ENCODE peak calls at places on chromosomes 7 and 10, in nine cellular contexts. One of them, this sample, is unnamed.

GRCh38 chr10:118590334-118590733 is 5.1 kb downstream of the PRLHR start:
- DNase-seq in A673: peak
- DNase-seq in NB4: no peak
- DNase-seq in HFF-Myc: no peak
- DNase-seq in astrocyte of the spinal cord: no peak
- DNase-seq in left ventricle myocardium inferior: no peak
- DNase-seq in AG04449: no peak
- DNase-seq in PC-9: peak
- DNase-seq in H1: no peak
- DNase-seq in this sample: no peak

GRCh38 chr7:6160191-6160623 is 112.2 kb downstream of the CYTH3 start:
- DNase-seq in NB4: peak
- DNase-seq in HFF-Myc: peak
- DNase-seq in H1: peak
- DNase-seq in AG04449: peak
- DNase-seq in left ventricle myocardium inferior: peak
- DNase-seq in PC-9: peak
- DNase-seq in A673: peak
- DNase-seq in astrocyte of the spinal cord: peak
- DNase-seq in this sample: no peak

GRCh38 chr10:118017850-118018249 is 28.9 kb downstream of the RAB11FIP2 start:
- DNase-seq in HFF-Myc: no peak
- DNase-seq in left ventricle myocardium inferior: no peak
- DNase-seq in PC-9: no peak
- DNase-seq in H1: no peak
- DNase-seq in astrocyte of the spinal cord: no peak
- DNase-seq in A673: no peak
- DNase-seq in NB4: no peak
- DNase-seq in AG04449: no peak
- DNase-seq in this sample: no peak

GRCh38 chr10:63200416-63200815 is 67.3 kb downstream of the NRBF2 start:
- DNase-seq in A673: peak
- DNase-seq in NB4: no peak
- DNase-seq in astrocyte of the spinal cord: peak
- DNase-seq in H1: no peak
- DNase-seq in left ventricle myocardium inferior: no peak
- DNase-seq in AG04449: no peak
- DNase-seq in PC-9: no peak
- DNase-seq in HFF-Myc: no peak
- DNase-seq in this sample: no peak

GRCh38 chr7:148327379-148327778 is 263.2 kb upstream of the C7orf33 start:
- DNase-seq in PC-9: no peak
- DNase-seq in left ventricle myocardium inferior: no peak
- DNase-seq in NB4: no peak
- DNase-seq in astrocyte of the spinal cord: no peak
- DNase-seq in H1: no peak
- DNase-seq in AG04449: no peak
- DNase-seq in A673: no peak
- DNase-seq in HFF-Myc: no peak
- DNase-seq in this sample: no peak

GRCh38 chr7:109836016-109836415 is 1254.9 kb upstream of the LRRN3 start:
- DNase-seq in left ventricle myocardium inferior: no peak
- DNase-seq in AG04449: no peak
- DNase-seq in astrocyte of the spinal cord: peak
- DNase-seq in HFF-Myc: no peak
- DNase-seq in PC-9: no peak
- DNase-seq in H1: no peak
- DNase-seq in NB4: no peak
- DNase-seq in A673: no peak
- DNase-seq in this sample: no peak

GRCh38 chr10:82968533-82968932 is 1093.5 kb downstream of the NRG3 start:
- DNase-seq in NB4: no peak
- DNase-seq in A673: no peak
- DNase-seq in PC-9: no peak
- DNase-seq in left ventricle myocardium inferior: no peak
- DNase-seq in HFF-Myc: no peak
- DNase-seq in AG04449: no peak
- DNase-seq in astrocyte of the spinal cord: no peak
- DNase-seq in H1: no peak
- DNase-seq in this sample: no peak

GRCh38 chr10:123139521-123140163 is 3.9 kb downstream of the HMX3 start:
- DNase-seq in A673: peak
- DNase-seq in left ventricle myocardium inferior: no peak
- DNase-seq in astrocyte of the spinal cord: no peak
- DNase-seq in PC-9: peak
- DNase-seq in AG04449: no peak
- DNase-seq in H1: peak
- DNase-seq in NB4: peak
- DNase-seq in HFF-Myc: no peak
- DNase-seq in this sample: no peak

GRCh38 chr7:14751461-14751860 is 151.1 kb downstream of the DGKB start:
- DNase-seq in NB4: peak
- DNase-seq in A673: peak
- DNase-seq in AG04449: no peak
- DNase-seq in astrocyte of the spinal cord: no peak
- DNase-seq in PC-9: no peak
- DNase-seq in H1: no peak
- DNase-seq in left ventricle myocardium inferior: no peak
- DNase-seq in HFF-Myc: no peak
- DNase-seq in this sample: no peak

GRCh38 chr10:16689636-16690035 is 127.6 kb downstream of the RSU1 start:
- DNase-seq in H1: no peak
- DNase-seq in left ventricle myocardium inferior: no peak
- DNase-seq in A673: no peak
- DNase-seq in NB4: no peak
- DNase-seq in AG04449: no peak
- DNase-seq in PC-9: no peak
- DNase-seq in astrocyte of the spinal cord: no peak
- DNase-seq in HFF-Myc: no peak
- DNase-seq in this sample: no peak

GRCh38 chr10:113356794-113357687 is 195.8 kb upstream of the HABP2 start:
- DNase-seq in NB4: no peak
- DNase-seq in A673: no peak
- DNase-seq in HFF-Myc: no peak
- DNase-seq in H1: no peak
- DNase-seq in left ventricle myocardium inferior: no peak
- DNase-seq in PC-9: no peak
- DNase-seq in AG04449: no peak
- DNase-seq in astrocyte of the spinal cord: no peak
- DNase-seq in this sample: no peak

GRCh38 chr10:1063232-1063862 is 7.2 kb downstream of the WDR37 start:
- DNase-seq in A673: no peak
- DNase-seq in H1: no peak
- DNase-seq in HFF-Myc: no peak
- DNase-seq in AG04449: no peak
- DNase-seq in left ventricle myocardium inferior: no peak
- DNase-seq in astrocyte of the spinal cord: no peak
- DNase-seq in NB4: peak
- DNase-seq in PC-9: no peak
- DNase-seq in this sample: no peak

GRCh38 chr7:36039671-36040070 is 113.4 kb upstream of the EEPD1 start:
- DNase-seq in left ventricle myocardium inferior: no peak
- DNase-seq in H1: no peak
- DNase-seq in HFF-Myc: no peak
- DNase-seq in AG04449: no peak
- DNase-seq in NB4: no peak
- DNase-seq in A673: no peak
- DNase-seq in astrocyte of the spinal cord: no peak
- DNase-seq in PC-9: no peak
- DNase-seq in this sample: no peak

GRCh38 chr7:125412890-125413665 is 483.5 kb upstream of the POT1 start:
- DNase-seq in left ventricle myocardium inferior: no peak
- DNase-seq in NB4: no peak
- DNase-seq in H1: no peak
- DNase-seq in AG04449: no peak
- DNase-seq in A673: no peak
- DNase-seq in HFF-Myc: no peak
- DNase-seq in astrocyte of the spinal cord: no peak
- DNase-seq in PC-9: no peak
- DNase-seq in this sample: no peak

GRCh38 chr10:5446390-5446926 is 34.1 kb downstream of the NET1 start:
- DNase-seq in PC-9: peak
- DNase-seq in HFF-Myc: peak
- DNase-seq in H1: peak
- DNase-seq in NB4: peak
- DNase-seq in astrocyte of the spinal cord: peak
- DNase-seq in AG04449: no peak
- DNase-seq in left ventricle myocardium inferior: peak
- DNase-seq in A673: peak
- DNase-seq in this sample: peak

GRCh38 chr10:37495415-37495814 is 362.0 kb downstream of the ZNF248 start:
- DNase-seq in NB4: peak
- DNase-seq in left ventricle myocardium inferior: no peak
- DNase-seq in PC-9: no peak
- DNase-seq in HFF-Myc: no peak
- DNase-seq in A673: peak
- DNase-seq in H1: no peak
- DNase-seq in AG04449: no peak
- DNase-seq in astrocyte of the spinal cord: no peak
- DNase-seq in this sample: no peak

GRCh38 chr7:83546586-83546985 is 102.4 kb downstream of the SEMA3E start:
- DNase-seq in astrocyte of the spinal cord: peak
- DNase-seq in A673: no peak
- DNase-seq in PC-9: no peak
- DNase-seq in NB4: no peak
- DNase-seq in HFF-Myc: no peak
- DNase-seq in H1: no peak
- DNase-seq in AG04449: no peak
- DNase-seq in left ventricle myocardium inferior: no peak
- DNase-seq in this sample: no peak

GRCh38 chr10:61942997-61943457 is 41.5 kb downstream of the ARID5B start:
- DNase-seq in astrocyte of the spinal cord: peak
- DNase-seq in PC-9: no peak
- DNase-seq in left ventricle myocardium inferior: no peak
- DNase-seq in AG04449: no peak
- DNase-seq in HFF-Myc: no peak
- DNase-seq in NB4: no peak
- DNase-seq in H1: no peak
- DNase-seq in A673: peak
- DNase-seq in this sample: no peak

GRCh38 chr10:35300063-35300699 is 36.1 kb upstream of the CCNY start:
- DNase-seq in left ventricle myocardium inferior: peak
- DNase-seq in H1: no peak
- DNase-seq in HFF-Myc: peak
- DNase-seq in NB4: no peak
- DNase-seq in PC-9: peak
- DNase-seq in AG04449: no peak
- DNase-seq in astrocyte of the spinal cord: peak
- DNase-seq in A673: no peak
- DNase-seq in this sample: no peak

DNA sequence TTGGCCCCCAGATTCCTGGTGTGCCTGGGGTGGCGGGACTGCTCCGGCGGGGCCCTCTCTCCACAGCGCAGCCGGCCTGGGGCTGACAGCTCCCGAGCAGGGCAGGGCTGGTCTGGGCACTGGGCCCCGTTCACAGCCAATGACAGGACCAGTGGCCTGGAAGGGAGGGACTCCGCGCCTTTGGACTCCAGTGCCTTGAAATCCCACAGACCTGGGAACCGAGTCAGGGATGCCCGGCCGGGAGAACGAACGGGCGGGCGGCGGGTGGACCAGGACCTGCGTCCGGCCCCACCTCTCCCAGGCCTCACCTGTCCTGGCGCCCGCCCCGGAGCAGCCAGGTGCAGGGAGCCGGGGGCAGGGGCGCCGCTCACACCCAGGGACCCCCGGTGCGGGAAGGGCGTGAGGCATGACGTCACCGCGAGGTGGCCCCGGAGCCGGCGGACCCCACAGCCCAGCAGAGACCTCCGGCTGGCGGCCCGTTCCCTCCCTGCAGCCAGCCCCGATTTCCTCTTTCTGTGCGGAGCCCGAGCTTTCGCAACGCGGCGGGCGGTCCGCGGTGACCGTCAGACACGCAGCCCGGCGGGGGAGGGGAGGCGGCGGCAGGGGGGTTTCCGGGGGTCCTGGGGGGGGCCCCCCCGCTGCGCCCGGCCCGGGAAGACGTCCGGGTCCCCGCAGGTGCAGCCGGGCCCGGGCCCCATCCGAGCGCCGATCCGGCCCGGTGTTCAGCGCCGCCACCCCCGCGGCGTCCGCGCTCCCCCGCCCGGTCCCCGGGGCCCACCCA is 743 bp downstream of the ADAP1 start:
- DNase-seq in HFF-Myc: no peak
- DNase-seq in A673: no peak
- DNase-seq in AG04449: no peak
- DNase-seq in left ventricle myocardium inferior: peak
- DNase-seq in astrocyte of the spinal cord: no peak
- DNase-seq in H1: peak
- DNase-seq in NB4: peak
- DNase-seq in PC-9: peak
- DNase-seq in this sample: no peak
- H3K4me3 ChIP-seq in HFF-Myc: peak
- H3K4me3 ChIP-seq in A673: peak
- H3K4me3 ChIP-seq in AG04449: peak
- H3K4me3 ChIP-seq in left ventricle myocardium inferior: peak
- H3K4me3 ChIP-seq in astrocyte of the spinal cord: no peak
- H3K4me3 ChIP-seq in H1: peak
- H3K4me3 ChIP-seq in NB4: peak
- H3K4me3 ChIP-seq in PC-9: peak
- H3K4me3 ChIP-seq in this sample: peak

GRCh38 chr7:158353606-158354570 is 233.7 kb downstream of the PTPRN2 start:
- DNase-seq in A673: peak
- DNase-seq in NB4: peak
- DNase-seq in H1: peak
- DNase-seq in left ventricle myocardium inferior: no peak
- DNase-seq in HFF-Myc: no peak
- DNase-seq in AG04449: no peak
- DNase-seq in PC-9: peak
- DNase-seq in astrocyte of the spinal cord: no peak
- DNase-seq in this sample: peak
- TF ChIP-seq CTCF in A673: peak
- TF ChIP-seq CTCF in NB4: peak
- TF ChIP-seq CTCF in H1: peak
- TF ChIP-seq CTCF in left ventricle myocardium inferior: peak
- TF ChIP-seq CTCF in HFF-Myc: peak
- TF ChIP-seq CTCF in AG04449: no peak
- TF ChIP-seq CTCF in PC-9: peak
- TF ChIP-seq CTCF in astrocyte of the spinal cord: peak
- TF ChIP-seq CTCF in this sample: no peak

GRCh38 chr7:91345449-91345848 is 81.2 kb downstream of the FZD1 start:
- DNase-seq in H1: no peak
- DNase-seq in A673: no peak
- DNase-seq in AG04449: no peak
- DNase-seq in astrocyte of the spinal cord: no peak
- DNase-seq in PC-9: no peak
- DNase-seq in HFF-Myc: no peak
- DNase-seq in NB4: no peak
- DNase-seq in left ventricle myocardium inferior: no peak
- DNase-seq in this sample: no peak
- H3K4me3 ChIP-seq in H1: no peak
- H3K4me3 ChIP-seq in A673: no peak
- H3K4me3 ChIP-seq in AG04449: no peak
- H3K4me3 ChIP-seq in astrocyte of the spinal cord: no peak
- H3K4me3 ChIP-seq in PC-9: no peak
- H3K4me3 ChIP-seq in HFF-Myc: no peak
- H3K4me3 ChIP-seq in NB4: no peak
- H3K4me3 ChIP-seq in left ventricle myocardium inferior: no peak
- H3K4me3 ChIP-seq in this sample: no peak

DNA sequence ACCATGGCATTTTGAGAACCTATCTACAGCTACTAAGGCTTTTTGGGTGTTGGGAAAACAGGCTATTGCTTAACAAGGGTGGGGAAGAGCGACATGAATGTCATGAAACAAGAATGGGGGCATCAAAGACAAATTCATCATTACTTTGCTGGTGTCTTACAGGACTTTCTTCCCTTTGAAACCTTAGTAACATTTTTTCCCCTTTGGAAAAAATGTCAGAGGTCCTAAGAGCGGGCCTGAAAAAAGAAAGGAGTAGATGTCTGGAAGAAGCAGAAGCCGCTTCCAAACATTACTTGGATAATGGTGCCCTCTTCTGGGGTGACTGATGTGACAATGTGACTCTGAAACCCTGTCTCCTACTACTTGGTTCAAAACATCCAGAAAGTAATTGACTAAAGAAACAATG is 3.8 kb upstream of the DDX50 start:
- DNase-seq in H1: peak
- DNase-seq in A673: peak
- DNase-seq in astrocyte of the spinal cord: peak
- DNase-seq in AG04449: peak
- DNase-seq in left ventricle myocardium inferior: no peak
- DNase-seq in PC-9: peak
- DNase-seq in HFF-Myc: peak
- DNase-seq in NB4: peak
- DNase-seq in this sample: no peak
- TF ChIP-seq CTCF in H1: peak
- TF ChIP-seq CTCF in A673: peak
- TF ChIP-seq CTCF in astrocyte of the spinal cord: peak
- TF ChIP-seq CTCF in AG04449: peak
- TF ChIP-seq CTCF in left ventricle myocardium inferior: peak
- TF ChIP-seq CTCF in PC-9: peak
- TF ChIP-seq CTCF in HFF-Myc: peak
- TF ChIP-seq CTCF in NB4: peak
- TF ChIP-seq CTCF in this sample: peak

This sample was measured in coronary artery.